ENCODE peak calls at places on chromosomes 6 and 20, in six cellular contexts. One of them, this sample, is unnamed.

GRCh38 chr6:110359554-110359953 is 1.4 kb upstream of the METTL24 start:
- DNase-seq in fibroblast of mammary gland: no peak
- DNase-seq in fibroblast of lung: no peak
- DNase-seq in neural progenitor cell: no peak
- DNase-seq in astrocyte: no peak
- DNase-seq in CD8-positive, alpha-beta T cell: no peak
- DNase-seq in this sample: no peak

GRCh38 chr6:128347123-128347522 is 173.3 kb downstream of the PTPRK start:
- DNase-seq in fibroblast of mammary gland: no peak
- DNase-seq in fibroblast of lung: no peak
- DNase-seq in neural progenitor cell: no peak
- DNase-seq in astrocyte: peak
- DNase-seq in CD8-positive, alpha-beta T cell: no peak
- DNase-seq in this sample: no peak

GRCh38 chr6:26022166-26022510 is 59.5 kb downstream of the TRIM38 start:
- DNase-seq in fibroblast of mammary gland: peak
- DNase-seq in fibroblast of lung: peak
- DNase-seq in neural progenitor cell: peak
- DNase-seq in astrocyte: peak
- DNase-seq in CD8-positive, alpha-beta T cell: peak
- DNase-seq in this sample: peak

GRCh38 chr6:131258010-131258652 is 122.9 kb downstream of the AKAP7 start:
- DNase-seq in fibroblast of mammary gland: no peak
- DNase-seq in fibroblast of lung: no peak
- DNase-seq in neural progenitor cell: no peak
- DNase-seq in astrocyte: no peak
- DNase-seq in CD8-positive, alpha-beta T cell: no peak
- DNase-seq in this sample: no peak

GRCh38 chr20:11982289-11982957 is 64.7 kb downstream of the BTBD3 start:
- DNase-seq in fibroblast of mammary gland: no peak
- DNase-seq in fibroblast of lung: no peak
- DNase-seq in neural progenitor cell: no peak
- DNase-seq in astrocyte: no peak
- DNase-seq in CD8-positive, alpha-beta T cell: no peak
- DNase-seq in this sample: no peak

GRCh38 chr6:11785953-11786579 is 7.5 kb upstream of the ADTRP start:
- DNase-seq in fibroblast of mammary gland: no peak
- DNase-seq in fibroblast of lung: no peak
- DNase-seq in neural progenitor cell: no peak
- DNase-seq in astrocyte: no peak
- DNase-seq in CD8-positive, alpha-beta T cell: no peak
- DNase-seq in this sample: no peak

GRCh38 chr6:107101211-107101610 is 14.1 kb downstream of the BEND3 start:
- DNase-seq in fibroblast of mammary gland: no peak
- DNase-seq in fibroblast of lung: no peak
- DNase-seq in neural progenitor cell: no peak
- DNase-seq in astrocyte: no peak
- DNase-seq in CD8-positive, alpha-beta T cell: no peak
- DNase-seq in this sample: no peak

GRCh38 chr6:149965191-149966020 is 1.7 kb downstream of the ULBP1 start:
- DNase-seq in fibroblast of mammary gland: peak
- DNase-seq in fibroblast of lung: peak
- DNase-seq in neural progenitor cell: peak
- DNase-seq in astrocyte: no peak
- DNase-seq in CD8-positive, alpha-beta T cell: peak
- DNase-seq in this sample: no peak

GRCh38 chr20:1712634-1713625 is 55.4 kb upstream of the SIRPG start:
- DNase-seq in fibroblast of mammary gland: no peak
- DNase-seq in fibroblast of lung: no peak
- DNase-seq in neural progenitor cell: no peak
- DNase-seq in astrocyte: no peak
- DNase-seq in CD8-positive, alpha-beta T cell: no peak
- DNase-seq in this sample: no peak

GRCh38 chr6:168370310-168370991 is 50.9 kb upstream of the DACT2 start:
- DNase-seq in fibroblast of mammary gland: peak
- DNase-seq in fibroblast of lung: no peak
- DNase-seq in neural progenitor cell: peak
- DNase-seq in astrocyte: no peak
- DNase-seq in CD8-positive, alpha-beta T cell: peak
- DNase-seq in this sample: no peak

GRCh38 chr20:32537657-32538525 is 47.2 kb downstream of the NOL4L start:
- DNase-seq in fibroblast of mammary gland: no peak
- DNase-seq in fibroblast of lung: no peak
- DNase-seq in neural progenitor cell: no peak
- DNase-seq in astrocyte: no peak
- DNase-seq in CD8-positive, alpha-beta T cell: peak
- DNase-seq in this sample: no peak

GRCh38 chr20:13784271-13784892 is 337 bp downstream of the ESF1 start:
- DNase-seq in fibroblast of mammary gland: no peak
- DNase-seq in fibroblast of lung: no peak
- DNase-seq in neural progenitor cell: no peak
- DNase-seq in astrocyte: no peak
- DNase-seq in CD8-positive, alpha-beta T cell: no peak
- DNase-seq in this sample: peak

GRCh38 chr6:87702589-87702945 is 534 bp upstream of the AKIRIN2 start:
- DNase-seq in fibroblast of mammary gland: peak
- DNase-seq in fibroblast of lung: no peak
- DNase-seq in neural progenitor cell: peak
- DNase-seq in astrocyte: peak
- DNase-seq in CD8-positive, alpha-beta T cell: no peak
- DNase-seq in this sample: no peak

GRCh38 chr20:52251827-52252226 is 60.2 kb upstream of the ZFP64 start:
- DNase-seq in fibroblast of mammary gland: no peak
- DNase-seq in fibroblast of lung: no peak
- DNase-seq in neural progenitor cell: no peak
- DNase-seq in astrocyte: no peak
- DNase-seq in CD8-positive, alpha-beta T cell: no peak
- DNase-seq in this sample: no peak

GRCh38 chr20:52261792-52262191 is 70.2 kb upstream of the ZFP64 start:
- DNase-seq in fibroblast of mammary gland: no peak
- DNase-seq in fibroblast of lung: no peak
- DNase-seq in neural progenitor cell: no peak
- DNase-seq in astrocyte: no peak
- DNase-seq in CD8-positive, alpha-beta T cell: no peak
- DNase-seq in this sample: no peak

GRCh38 chr20:52259295-52259694 is 67.7 kb upstream of the ZFP64 start:
- DNase-seq in fibroblast of mammary gland: no peak
- DNase-seq in fibroblast of lung: no peak
- DNase-seq in neural progenitor cell: no peak
- DNase-seq in astrocyte: no peak
- DNase-seq in CD8-positive, alpha-beta T cell: no peak
- DNase-seq in this sample: no peak

GRCh38 chr20:52251137-52251700 is 59.6 kb upstream of the ZFP64 start:
- DNase-seq in fibroblast of mammary gland: no peak
- DNase-seq in fibroblast of lung: no peak
- DNase-seq in neural progenitor cell: no peak
- DNase-seq in astrocyte: no peak
- DNase-seq in CD8-positive, alpha-beta T cell: no peak
- DNase-seq in this sample: no peak

GRCh38 chr20:52256465-52256864 is 64.9 kb upstream of the ZFP64 start:
- DNase-seq in fibroblast of mammary gland: no peak
- DNase-seq in fibroblast of lung: no peak
- DNase-seq in neural progenitor cell: no peak
- DNase-seq in astrocyte: no peak
- DNase-seq in CD8-positive, alpha-beta T cell: no peak
- DNase-seq in this sample: no peak
- TF ChIP-seq CTCF in fibroblast of mammary gland: no peak
- TF ChIP-seq CTCF in fibroblast of lung: no peak
- TF ChIP-seq CTCF in neural progenitor cell: no peak
- TF ChIP-seq CTCF in astrocyte: no peak
- TF ChIP-seq CTCF in CD8-positive, alpha-beta T cell: no peak
- TF ChIP-seq CTCF in this sample: no peak

GRCh38 chr20:53291548-53291947 is 302.1 kb downstream of the ZNF217 start:
- DNase-seq in fibroblast of mammary gland: no peak
- DNase-seq in fibroblast of lung: no peak
- DNase-seq in neural progenitor cell: peak
- DNase-seq in astrocyte: no peak
- DNase-seq in CD8-positive, alpha-beta T cell: no peak
- DNase-seq in this sample: no peak
- TF ChIP-seq CTCF in fibroblast of mammary gland: peak
- TF ChIP-seq CTCF in fibroblast of lung: peak
- TF ChIP-seq CTCF in neural progenitor cell: peak
- TF ChIP-seq CTCF in astrocyte: no peak
- TF ChIP-seq CTCF in CD8-positive, alpha-beta T cell: no peak
- TF ChIP-seq CTCF in this sample: no peak

DNA sequence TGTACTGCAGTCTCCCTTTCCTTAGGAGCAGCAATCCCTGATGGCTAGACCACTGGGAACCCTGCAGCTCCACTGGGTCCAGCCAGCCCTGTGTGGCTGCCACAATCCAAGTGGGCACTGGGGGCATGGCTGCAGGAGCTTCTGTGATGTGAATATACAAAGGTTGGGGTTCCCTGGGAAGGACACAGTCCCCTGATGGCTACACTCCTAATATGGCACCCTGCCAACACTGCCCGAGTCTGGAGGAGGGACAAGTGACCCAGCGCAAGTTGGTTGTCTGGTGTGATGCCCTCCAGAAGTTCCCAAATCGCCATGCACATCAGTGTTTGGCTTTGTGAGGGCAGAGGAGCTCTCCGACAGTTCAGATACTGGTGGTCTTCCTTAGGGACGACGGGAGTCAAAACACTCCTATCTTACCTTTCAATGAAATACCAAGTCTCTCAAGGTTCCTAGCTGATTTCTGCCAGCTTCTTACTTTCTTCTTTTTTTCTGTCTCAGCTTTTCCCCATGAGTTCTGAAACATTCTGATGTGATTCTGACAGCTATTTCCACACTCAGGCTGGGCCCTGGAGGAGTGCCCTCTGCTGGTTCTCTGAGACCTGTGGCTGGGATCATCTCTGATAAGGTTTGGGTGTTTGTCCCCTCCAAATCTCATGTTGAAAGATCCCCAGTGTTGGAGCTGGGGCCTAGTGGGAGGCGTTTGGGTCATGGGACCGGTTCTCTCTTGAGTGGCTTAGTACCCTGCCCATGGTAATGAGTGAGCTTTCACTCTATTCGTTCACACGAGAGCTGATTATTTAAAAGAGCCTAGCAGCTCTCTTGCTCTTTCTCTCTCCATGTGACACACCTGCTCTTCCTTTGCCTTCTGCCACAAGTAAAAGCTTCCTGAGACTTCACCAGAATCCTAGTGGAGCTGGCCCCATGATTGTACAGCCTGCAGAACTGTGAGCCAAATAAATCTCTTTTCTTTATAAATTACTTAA is 15.5 kb upstream of the ZFP57 start:
- DNase-seq in fibroblast of mammary gland: peak
- DNase-seq in fibroblast of lung: no peak
- DNase-seq in neural progenitor cell: peak
- DNase-seq in astrocyte: no peak
- DNase-seq in CD8-positive, alpha-beta T cell: no peak
- DNase-seq in this sample: no peak
- TF ChIP-seq CTCF in fibroblast of mammary gland: peak
- TF ChIP-seq CTCF in fibroblast of lung: peak
- TF ChIP-seq CTCF in neural progenitor cell: peak
- TF ChIP-seq CTCF in astrocyte: no peak
- TF ChIP-seq CTCF in CD8-positive, alpha-beta T cell: peak
- TF ChIP-seq CTCF in this sample: no peak

GRCh38 chr20:37899105-37900045 is 3.6 kb upstream of the VSTM2L start:
- DNase-seq in fibroblast of mammary gland: no peak
- DNase-seq in fibroblast of lung: no peak
- DNase-seq in neural progenitor cell: no peak
- DNase-seq in astrocyte: no peak
- DNase-seq in CD8-positive, alpha-beta T cell: no peak
- DNase-seq in this sample: no peak
- TF ChIP-seq CTCF in fibroblast of mammary gland: no peak
- TF ChIP-seq CTCF in fibroblast of lung: peak
- TF ChIP-seq CTCF in neural progenitor cell: no peak
- TF ChIP-seq CTCF in astrocyte: no peak
- TF ChIP-seq CTCF in CD8-positive, alpha-beta T cell: no peak
- TF ChIP-seq CTCF in this sample: no peak

DNA sequence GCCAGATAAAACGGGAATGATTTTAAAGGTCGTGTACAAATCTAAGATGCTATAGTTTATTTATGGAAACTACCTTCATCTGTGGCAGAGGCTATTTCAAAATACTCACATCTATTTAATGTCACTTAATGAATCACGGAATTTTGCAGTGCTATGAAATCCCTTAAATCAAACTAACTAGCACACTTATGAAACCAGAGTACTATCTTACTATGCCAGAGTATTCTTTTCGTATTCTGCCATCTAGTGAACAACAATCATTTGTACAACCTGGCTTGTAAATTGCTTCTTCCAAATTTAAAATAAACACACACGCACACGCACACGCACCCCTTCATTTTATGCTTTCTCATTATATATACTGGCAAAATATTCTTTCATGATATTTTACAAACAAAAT is 78.0 kb upstream of the BMP5 start:
- DNase-seq in fibroblast of mammary gland: peak
- DNase-seq in fibroblast of lung: peak
- DNase-seq in neural progenitor cell: no peak
- DNase-seq in astrocyte: peak
- DNase-seq in CD8-positive, alpha-beta T cell: no peak
- DNase-seq in this sample: no peak
- TF ChIP-seq CTCF in fibroblast of mammary gland: peak
- TF ChIP-seq CTCF in fibroblast of lung: peak
- TF ChIP-seq CTCF in neural progenitor cell: peak
- TF ChIP-seq CTCF in astrocyte: peak
- TF ChIP-seq CTCF in CD8-positive, alpha-beta T cell: no peak
- TF ChIP-seq CTCF in this sample: no peak